ENCODE peak calls at places on chromosome 5, in seven cellular contexts. K, Z, G, I, R, Q and U are unnamed samples.

GRCh38 chr5:15320896-15321295 is 179.1 kb upstream of the FBXL7 start:
- DNase-seq in Z (no peak), Q (no peak), G (no peak), R (no peak), I (peak), K (no peak), U (no peak)

GRCh38 chr5:30324083-30324482 is 869.4 kb upstream of the CDH6 start:
- DNase-seq in K (no peak), R (no peak), Z (no peak), Q (no peak), I (no peak), G (no peak), U (peak)

GRCh38 chr5:146060221-146060585 is 45.2 kb downstream of the PLAC8L1 start:
- DNase-seq in Z (no peak), G (no peak), Q (no peak), I (no peak), R (no peak), K (no peak), U (no peak)

GRCh38 chr5:81420039-81420667 is 26.2 kb upstream of the ACOT12 start:
- DNase-seq in G (peak), R (no peak), Z (peak), Q (peak), K (no peak), I (no peak), U (no peak)

GRCh38 chr5:147483961-147484707 is 25.7 kb downstream of the DPYSL3 start:
- DNase-seq in I (no peak), Q (peak), R (no peak), G (peak), K (no peak), Z (peak), U (no peak)

GRCh38 chr5:62371409-62371808 is 32.3 kb downstream of the DIMT1 start:
- DNase-seq in I (no peak), K (no peak), G (no peak), Q (peak), R (no peak), Z (no peak), U (no peak)

GRCh38 chr5:61055434-61056006 is 106.7 kb downstream of the SMIM15 start:
- DNase-seq in R (peak), Z (peak), Q (peak), G (peak), K (no peak), I (no peak), U (peak)

GRCh38 chr5:10701567-10702039 is 59.4 kb downstream of the DAP start:
- DNase-seq in K (peak), R (peak), Z (peak), G (no peak), Q (peak), I (no peak), U (peak)

GRCh38 chr5:125401724-125402622 is 655.5 kb upstream of the ZNF608 start:
- DNase-seq in K (no peak), R (no peak), Q (peak), G (peak), Z (no peak), I (no peak), U (no peak)

GRCh38 chr5:142540774-142541466 is 145.0 kb downstream of the FGF1 start:
- DNase-seq in K (no peak), Q (peak), G (no peak), I (no peak), R (no peak), Z (peak), U (no peak)

GRCh38 chr5:6634788-6635430 is 1.7 kb downstream of the SRD5A1 start:
- DNase-seq in G (no peak), R (no peak), Z (no peak), K (no peak), I (no peak), Q (no peak), U (no peak)

GRCh38 chr5:169160405-169160901 is 140.5 kb downstream of the SLIT3 start:
- DNase-seq in K (no peak), Q (peak), Z (peak), I (no peak), G (peak), R (no peak), U (peak)

GRCh38 chr5:318341-318897 is 3.1 kb upstream of the AHRR start:
- DNase-seq in K (no peak), Q (peak), G (peak), Z (peak), I (no peak), R (no peak), U (peak)